ENCODE peak calls at places on chromosomes 6 and 20, in five cellular contexts. Z, Y, K, W and R are unnamed samples.

GRCh38 chr6:83467620-83468036 is 36.8 kb upstream of the ME1 start:
- DNase-seq in Z (no peak), Y (no peak), K (no peak), W (no peak), R (no peak)

GRCh38 chr6:132179955-132180354 is 221.3 kb downstream of the MOXD1 start:
- DNase-seq in Z (no peak), Y (no peak), K (no peak), W (no peak), R (no peak)

GRCh38 chr6:33118525-33119123 is 42.8 kb downstream of the HLA-DPB1 start:
- DNase-seq in Z (peak; percentile 57), Y (no peak), K (peak; percentile 64), W (no peak), R (peak; percentile 41)

GRCh38 chr20:61630816-61631215 is 378.8 kb downstream of the CDH4 start:
- DNase-seq in Z (no peak), Y (no peak), K (no peak), W (no peak), R (no peak)

GRCh38 chr6:122696079-122696478 is 83.4 kb upstream of the FABP7 start:
- DNase-seq in Z (no peak), Y (no peak), K (peak; percentile 91), W (no peak), R (no peak)

GRCh38 chr6:43477235-43478007 is at the start of gene TJAP1:
- DNase-seq in Z (peak; percentile 92), Y (peak; percentile 91), K (peak; percentile 68), W (peak; percentile 97), R (peak; percentile 100)

GRCh38 chr6:31836676-31837611 is 9.4 kb downstream of the HSPA1B start:
- DNase-seq in Z (no peak), Y (no peak), K (peak; percentile 67), W (no peak), R (no peak)

GRCh38 chr6:25181923-25182322 is 97.3 kb upstream of the CARMIL1 start:
- DNase-seq in Z (no peak), Y (no peak), K (peak; percentile 48), W (no peak), R (peak; percentile 44)

GRCh38 chr6:110690106-110690654 is 125.1 kb downstream of the CDK19 start:
- DNase-seq in Z (no peak), Y (no peak), K (no peak), W (no peak), R (no peak)

GRCh38 chr6:28378644-28379043 is 20.9 kb downstream of the ZSCAN12 start:
- DNase-seq in Z (no peak), Y (no peak), K (no peak), W (no peak), R (no peak)
- TF ChIP-seq CTCF in Z (no peak), Y (no peak), K (no peak), W (no peak), R (no peak)

GRCh38 chr6:128327890-128328289 is 192.5 kb downstream of the PTPRK start:
- DNase-seq in Z (peak; percentile 52), Y (no peak), K (peak; percentile 50), W (no peak), R (peak; percentile 46)
- TF ChIP-seq CTCF in Z (peak; percentile 55), Y (peak; percentile 61), K (peak; percentile 48), W (peak; percentile 53), R (peak; percentile 52)

GRCh38 chr6:136125585-136125984 is 124.5 kb downstream of the MTFR2 start:
- DNase-seq in Z (no peak), Y (no peak), K (no peak), W (no peak), R (no peak)
- TF ChIP-seq CTCF in Z (no peak), Y (no peak), K (no peak), W (no peak), R (no peak)

GRCh38 chr6:1395941-1396908 is 6.8 kb downstream of the FOXF2 start:
- DNase-seq in Z (peak; percentile 31), Y (no peak), K (no peak), W (no peak), R (no peak)
- TF ChIP-seq CTCF in Z (no peak), Y (no peak), K (no peak), W (no peak), R (no peak)

GRCh38 chr6:57221936-57222683 is at the start of gene RAB23:
- DNase-seq in Z (peak; percentile 92), Y (peak; percentile 73), K (peak; percentile 74), W (peak; percentile 88), R (peak; percentile 89)
- TF ChIP-seq CTCF in Z (no peak), Y (no peak), K (no peak), W (peak; percentile 2), R (no peak)